ENCODE peak calls at places on chromosomes 4 and X, in six cellular contexts. U is upper lobe of left lung, Y is breast epithelium, O is transverse colon, L is esophagus muscularis mucosa, G is suprapubic skin. E is an unnamed sample.

GRCh38 chrX:20547649-20548051 is 280.9 kb upstream of the RPS6KA3 start:
- DNase-seq in U (no peak), Y (no peak), O (peak; percentile 61), L (no peak), G (no peak), E (no peak)

GRCh38 chr4:82491251-82491960 is 61.0 kb downstream of the ENOPH1 start:
- DNase-seq in U (no peak), Y (no peak), O (no peak), L (no peak), G (no peak), E (no peak)

GRCh38 chr4:81493895-81494490 is 22.3 kb upstream of the RASGEF1B start:
- DNase-seq in U (no peak), Y (no peak), O (no peak), L (no peak), G (no peak), E (no peak)

GRCh38 chr4:189178125-189178746 is 762.4 kb upstream of the FRG1 start:
- DNase-seq in U (no peak), Y (no peak), O (no peak), L (no peak), G (no peak), E (no peak)

GRCh38 chrX:101407748-101408529 is at the start of the genes GLA and HNRNPH2:
- DNase-seq in U (peak; percentile 86), Y (peak; percentile 96), O (peak; percentile 92), L (peak; percentile 98), G (peak; percentile 95), E (peak; percentile 93)

GRCh38 chr4:5186584-5187170 is 135.4 kb downstream of the STK32B start:
- DNase-seq in U (no peak), Y (no peak), O (no peak), L (no peak), G (no peak), E (no peak)

GRCh38 chrX:5086388-5086787 is 1142.3 kb downstream of the NLGN4X start:
- DNase-seq in U (no peak), Y (no peak), O (no peak), L (no peak), G (no peak), E (no peak)

GRCh38 chrX:130120746-130121504 is 10.6 kb upstream of the ELF4 start:
- DNase-seq in U (peak; percentile 95), Y (peak; percentile 44), O (peak; percentile 74), L (no peak), G (peak; percentile 86), E (no peak)

GRCh38 chr4:124640037-124640730 is 72.3 kb downstream of the ANKRD50 start:
- DNase-seq in U (no peak), Y (peak; percentile 29), O (no peak), L (no peak), G (no peak), E (no peak)

GRCh38 chr4:122163301-122163700 is 11.2 kb downstream of the BLTP1 start:
- DNase-seq in U (no peak), Y (no peak), O (no peak), L (no peak), G (no peak), E (no peak)

GRCh38 chr4:113760094-113760851 is 1.3 kb downstream of the CAMK2D start:
- DNase-seq in U (no peak), Y (no peak), O (peak; percentile 45), L (no peak), G (no peak), E (no peak)

GRCh38 chr4:73721901-73722300 is 18.5 kb upstream of the CXCL8 start:
- DNase-seq in U (no peak), Y (no peak), O (no peak), L (no peak), G (no peak), E (no peak)

GRCh38 chr4:22029803-22030202 is 81.2 kb upstream of the KCNIP4 start:
- DNase-seq in U (no peak), Y (no peak), O (no peak), L (no peak), G (no peak), E (no peak)

GRCh38 chr4:175509320-175509719 is 302.7 kb downstream of the GPM6A start:
- DNase-seq in U (no peak), Y (no peak), O (no peak), L (no peak), G (no peak), E (no peak)

GRCh38 chr4:26191353-26191752 is 129.5 kb upstream of the RBPJ start:
- DNase-seq in U (no peak), Y (no peak), O (no peak), L (no peak), G (no peak), E (no peak)

GRCh38 chrX:46382595-46382994 is 162.6 kb downstream of the ZNF674 start:
- DNase-seq in U (no peak), Y (no peak), O (no peak), L (no peak), G (no peak), E (no peak)

GRCh38 chr4:55397521-55398321 is 2.0 kb downstream of the TMEM165 start:
- DNase-seq in U (no peak), Y (no peak), O (no peak), L (no peak), G (no peak), E (peak; percentile 60)

GRCh38 chr4:142293536-142293935 is 552.6 kb downstream of the INPP4B start:
- DNase-seq in U (no peak), Y (no peak), O (no peak), L (no peak), G (no peak), E (no peak)

GRCh38 chr4:140085062-140085622 is 68.8 kb downstream of the MAML3 start:
- DNase-seq in U (no peak), Y (no peak), O (no peak), L (no peak), G (no peak), E (no peak)

GRCh38 chr4:13980317-13980716 is 352.8 kb upstream of the BOD1L1 start:
- DNase-seq in U (no peak), Y (no peak), O (no peak), L (no peak), G (no peak), E (no peak)

GRCh38 chr4:41526628-41527027 is 11.3 kb upstream of the LIMCH1 start:
- DNase-seq in U (no peak), Y (no peak), O (no peak), L (peak; percentile 75), G (no peak), E (no peak)

GRCh38 chr4:40630335-40631021 is 814 bp upstream of the RBM47 start:
- DNase-seq in U (peak; percentile 90), Y (peak; percentile 58), O (peak; percentile 80), L (no peak), G (peak; percentile 82), E (peak; percentile 59)

GRCh38 chr4:33446953-33447352 is 2726.8 kb downstream of the PCDH7 start:
- DNase-seq in U (no peak), Y (no peak), O (no peak), L (no peak), G (no peak), E (no peak)
- TF ChIP-seq POLR2AphosphoS5 in U (no peak), Y (no peak), O (no peak), L (no peak), G (no peak), E (no peak)

DNA sequence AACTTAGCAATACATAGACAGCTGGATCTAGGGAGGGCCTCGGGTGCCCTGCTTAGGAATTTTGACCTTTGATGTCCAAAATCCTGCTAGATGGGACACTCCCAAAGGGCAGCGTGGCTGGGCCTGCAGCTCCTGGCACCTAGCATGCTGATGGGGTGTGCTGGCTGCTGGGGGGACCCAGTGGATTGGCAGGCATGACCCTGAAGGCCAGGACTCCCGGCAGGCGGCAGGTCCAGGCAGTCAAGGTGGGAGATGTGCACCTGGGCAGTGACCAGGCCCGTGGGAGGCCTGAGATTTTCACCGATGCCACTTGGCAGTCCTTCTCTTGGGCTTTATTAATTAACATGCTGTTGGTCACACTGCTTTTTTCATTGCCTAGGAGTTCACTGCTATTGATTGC is 84.3 kb downstream of the PSAPL1 start:
- DNase-seq in U (no peak), Y (no peak), O (no peak), L (no peak), G (no peak), E (no peak)
- H3K27ac ChIP-seq in U (no peak overlapping the region), Y (no peak overlapping the region), O (no peak overlapping the region), L (no peak overlapping the region), G (no peak overlapping the region), E (no peak overlapping the region)

DNA sequence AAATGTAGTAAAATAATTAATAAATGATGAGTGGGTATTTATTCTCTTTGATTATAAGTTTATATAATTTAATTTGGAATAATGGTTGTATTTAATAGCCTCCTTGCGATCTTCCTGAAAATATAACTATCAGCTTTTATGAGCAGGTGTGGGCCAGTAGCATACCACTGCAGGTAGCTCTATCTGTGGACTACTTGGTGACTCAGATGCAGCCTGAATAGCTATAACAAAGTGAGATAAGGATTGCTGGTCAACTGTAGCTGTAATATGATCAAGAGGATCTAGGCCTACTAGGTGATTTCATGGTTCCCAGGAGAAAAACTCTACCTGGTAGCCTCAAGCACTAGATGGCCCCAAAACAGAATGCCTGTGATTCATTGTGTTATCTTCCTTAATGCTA is 47.1 kb upstream of the BMP15 start:
- DNase-seq in U (no peak), Y (no peak), O (no peak), L (no peak), G (no peak), E (no peak)
- TF ChIP-seq POLR2AphosphoS5 in U (no peak), Y (no peak), O (no peak), L (no peak), G (no peak), E (no peak)

GRCh38 chrX:49070988-49071387 is 2.8 kb downstream of the PRAF2 start:
- DNase-seq in U (no peak), Y (no peak), O (no peak), L (no peak), G (no peak), E (no peak)

GRCh38 chrX:49072712-49073095 is 1.1 kb downstream of the PRAF2 start:
- DNase-seq in U (no peak), Y (no peak), O (no peak), L (no peak), G (no peak), E (no peak)

GRCh38 chrX:49075347-49075746 is 1.5 kb upstream of the PRAF2 start:
- DNase-seq in U (no peak), Y (no peak), O (no peak), L (no peak), G (no peak), E (no peak)

GRCh38 chrX:49071877-49072711 is 1.7 kb downstream of the PRAF2 start:
- DNase-seq in U (peak; percentile 88), Y (peak; percentile 76), O (peak; percentile 55), L (no peak), G (no peak), E (no peak)

DNA sequence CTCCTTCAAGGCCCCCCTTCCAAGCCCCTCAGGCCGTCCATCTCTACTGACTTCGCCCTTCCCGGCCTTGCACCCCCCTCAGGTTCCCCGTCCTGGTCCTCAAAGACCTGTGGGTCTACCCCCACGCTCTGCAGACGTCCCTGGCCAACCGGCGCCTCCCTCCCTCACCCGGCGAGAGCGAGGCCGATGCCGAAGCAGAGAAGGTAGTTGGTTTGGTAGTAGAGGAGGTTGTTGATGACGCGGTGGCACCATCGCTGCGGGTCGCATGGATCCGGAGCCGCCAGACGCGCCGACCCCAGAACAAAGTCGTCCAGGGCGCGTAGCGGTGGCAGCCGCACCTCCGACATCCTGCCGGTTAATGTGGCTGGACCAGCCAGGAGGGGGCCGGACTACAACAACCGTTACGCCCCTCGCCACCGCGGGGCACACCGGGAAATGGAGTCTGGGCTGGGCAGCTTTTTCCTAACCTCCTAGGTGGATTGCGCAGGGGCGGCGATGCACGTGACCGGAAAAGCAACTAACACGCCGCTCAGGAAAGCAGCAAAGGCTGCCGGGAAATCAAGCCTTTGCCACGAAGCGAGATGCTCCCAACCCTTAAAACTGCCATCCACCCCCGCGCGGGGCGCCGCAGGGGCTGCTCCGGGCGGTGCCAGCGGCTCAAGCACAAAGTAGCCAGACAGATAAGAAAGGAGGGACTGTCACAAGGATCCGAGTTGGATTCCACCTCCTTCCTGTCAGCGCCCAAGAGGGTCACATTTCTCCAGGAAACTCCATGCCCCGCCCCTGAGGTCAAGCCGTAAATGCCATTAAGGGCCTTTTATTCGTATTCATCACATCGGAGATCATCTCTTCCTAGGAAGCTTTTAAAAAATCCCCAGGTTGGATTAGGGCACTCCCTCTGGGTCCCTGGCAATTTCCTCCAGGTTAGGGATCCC is at the start of gene PRAF2:
- DNase-seq in U (peak; percentile 95), Y (peak; percentile 91), O (peak; percentile 94), L (peak; percentile 96), G (peak; percentile 94), E (peak; percentile 74)
- H3K27ac ChIP-seq in U (peak within 1 kb of the TSS; percentile 64), Y (peak within 1 kb of the TSS; percentile 78), O (peak within 1 kb of the TSS; percentile 77), L (peak within 1 kb of the TSS; percentile 68), G (peak within 1 kb of the TSS; percentile 69), E (peak within 1 kb of the TSS; percentile 39)